ENCODE peak calls at places on chromosomes 2 and 18, in seven cellular contexts. Q is GM13976; F is activated T-helper 1 cell treated with anti-CD3 and anti-CD28 coated beads, Interleukin-2, amount 50 U/mL, for 16 hours; H is Panc1; I is ovary; X is activated CD4-positive, CD25-positive, alpha-beta regulatory T cell; N is adipocyte. Z is an unnamed sample.

GRCh38 chr18:30689216-30689615 is 353.3 kb downstream of the DSC3 start:
- DNase-seq in N (no peak), H (no peak), X (no peak), I (no peak), F (no peak), Q (no peak), Z (no peak)

GRCh38 chr18:58310517-58310916 is 266.5 kb downstream of the NEDD4L start:
- DNase-seq in X (no peak), F (no peak), N (no peak), H (no peak), Q (peak; percentile 18), I (no peak), Z (no peak)

GRCh38 chr2:136246086-136246669 is 128.2 kb upstream of the CXCR4 start:
- DNase-seq in I (peak; percentile 15), H (no peak), X (no peak), F (no peak), N (peak; percentile 28), Q (peak; percentile 53), Z (no peak)

GRCh38 chr2:227703961-227704360 is 13.9 kb downstream of the SLC19A3 start:
- DNase-seq in F (no peak), N (peak; percentile 47), I (no peak), Q (no peak), X (no peak), H (no peak), Z (no peak)

GRCh38 chr2:17606851-17607250 is 66.4 kb downstream of the VSNL1 start:
- DNase-seq in N (no peak), X (no peak), Q (no peak), I (no peak), F (no peak), H (no peak), Z (no peak)

GRCh38 chr2:73080321-73081131 is 9.0 kb upstream of the SFXN5 start:
- DNase-seq in Q (no peak), X (no peak), I (no peak), H (no peak), F (no peak), N (no peak), Z (no peak)

GRCh38 chr2:238554468-238555184 is 127.9 kb downstream of the ASB1 start:
- DNase-seq in I (no peak), F (no peak), H (no peak), N (no peak), X (no peak), Q (no peak), Z (no peak)

GRCh38 chr2:47595690-47596089 is 187.3 kb upstream of the MSH6 start:
- DNase-seq in F (no peak), X (no peak), I (no peak), Q (no peak), H (no peak), N (peak; percentile 2), Z (no peak)

GRCh38 chr18:76619342-76620315 is 124.6 kb upstream of the ZNF516 start:
- DNase-seq in N (peak; percentile 68), F (no peak), H (no peak), I (peak; percentile 83), Q (no peak), X (no peak), Z (peak; percentile 55)

GRCh38 chr2:218343591-218343990 is 13.1 kb upstream of the CATIP start:
- DNase-seq in X (no peak), F (no peak), N (peak; percentile 75), H (no peak), Q (no peak), I (no peak), Z (no peak)

GRCh38 chr2:3649581-3649980 is 8.4 kb upstream of the ALLC start:
- DNase-seq in X (no peak), N (no peak), I (peak; percentile 42), Q (no peak), H (no peak), F (no peak), Z (no peak)

GRCh38 chr2:60794271-60794863 is 38.3 kb downstream of the PAPOLG start:
- DNase-seq in Q (no peak), N (peak; percentile 61), F (no peak), X (no peak), H (no peak), I (no peak), Z (no peak)

GRCh38 chr2:196244966-196245365 is 73.6 kb upstream of the STK17B start:
- DNase-seq in I (no peak), H (no peak), X (no peak), Q (no peak), N (peak; percentile 74), F (no peak), Z (no peak)

GRCh38 chr2:134679740-134680139 is 39.1 kb downstream of the TMEM163 start:
- DNase-seq in I (no peak), X (peak; percentile 28), H (no peak), N (no peak), F (no peak), Q (no peak), Z (no peak)

GRCh38 chr18:55419132-55419938 is 168.7 kb downstream of the TCF4 start:
- DNase-seq in F (no peak), X (no peak), Q (no peak), N (no peak), H (no peak), I (no peak), Z (no peak)

GRCh38 chr18:76920974-76921373 is 98.6 kb downstream of the ZNF236 start:
- DNase-seq in Q (no peak), X (no peak), F (no peak), N (no peak), I (no peak), H (no peak), Z (no peak)

GRCh38 chr2:88451647-88452150 is 794 bp downstream of the FOXI3 start:
- DNase-seq in Q (peak; percentile 32), N (peak; percentile 12), X (no peak), I (no peak), H (no peak), F (no peak), Z (peak; percentile 50)

GRCh38 chr18:42045346-42045745 is 90.3 kb downstream of the PIK3C3 start:
- DNase-seq in N (no peak), X (no peak), F (no peak), H (no peak), Q (no peak), I (no peak), Z (no peak)

GRCh38 chr18:9811978-9812377 is 73.8 kb upstream of the TXNDC2 start:
- DNase-seq in Q (no peak), N (no peak), I (no peak), X (no peak), H (no peak), F (no peak), Z (no peak)

GRCh38 chr18:80232030-80232429 is 15.3 kb downstream of the PARD6G start:
- DNase-seq in Q (no peak), N (no peak), H (no peak), I (no peak), F (no peak), X (no peak), Z (no peak)

GRCh38 chr2:154698789-154699559 is 479 bp downstream of the KCNJ3 start:
- DNase-seq in Q (no peak), F (no peak), X (no peak), H (no peak), I (no peak), N (no peak), Z (no peak)

GRCh38 chr2:214808961-214809750 is at the start of gene BARD1:
- DNase-seq in I (peak; percentile 60), F (peak; percentile 30), N (peak; percentile 88), H (no peak), Q (peak; percentile 54), X (peak; percentile 36), Z (peak; percentile 24)

Z was measured in mesothelial cell of epicardium.